ENCODE peak calls at places on chromosomes 11 and 22, in eight cellular contexts. One of them, this sample, is unnamed.

GRCh38 chr11:8830641-8831040 is 80.3 kb upstream of the AKIP1 start:
- DNase-seq in hepatocyte: no peak
- DNase-seq in MM.1S: no peak
- DNase-seq in GM23248: no peak
- DNase-seq in HCT116: no peak
- DNase-seq in SK-N-SH: no peak
- DNase-seq in GM23338: no peak
- DNase-seq in PC-3: no peak
- DNase-seq in this sample: no peak

GRCh38 chr11:1767399-1768140 is 3.8 kb upstream of the CTSD start:
- DNase-seq in MM.1S: no peak
- DNase-seq in SK-N-SH: no peak
- DNase-seq in PC-3: no peak
- DNase-seq in HCT116: no peak
- DNase-seq in GM23338: no peak
- DNase-seq in hepatocyte: no peak
- DNase-seq in GM23248: no peak
- DNase-seq in this sample: no peak

GRCh38 chr11:82988936-82989627 is 82.6 kb downstream of the RAB30 start:
- DNase-seq in GM23248: no peak
- DNase-seq in HCT116: no peak
- DNase-seq in PC-3: no peak
- DNase-seq in MM.1S: no peak
- DNase-seq in GM23338: no peak
- DNase-seq in hepatocyte: peak; percentile 37
- DNase-seq in SK-N-SH: no peak
- DNase-seq in this sample: peak; percentile 17

GRCh38 chr22:38718414-38718813 is 12.7 kb downstream of the GTPBP1 start:
- DNase-seq in MM.1S: no peak
- DNase-seq in GM23338: peak; percentile 78
- DNase-seq in PC-3: peak; percentile 85
- DNase-seq in hepatocyte: peak; percentile 86
- DNase-seq in SK-N-SH: peak; percentile 45
- DNase-seq in GM23248: peak; percentile 96
- DNase-seq in HCT116: peak; percentile 70
- DNase-seq in this sample: peak; percentile 41

GRCh38 chr11:22192289-22192641 is 620 bp upstream of the ANO5 start:
- DNase-seq in HCT116: no peak
- DNase-seq in hepatocyte: peak; percentile 52
- DNase-seq in MM.1S: peak; percentile 14
- DNase-seq in PC-3: no peak
- DNase-seq in GM23248: no peak
- DNase-seq in GM23338: peak; percentile 84
- DNase-seq in SK-N-SH: peak; percentile 52
- DNase-seq in this sample: peak; percentile 61

GRCh38 chr11:30585892-30586250 is 282 bp downstream of the MPPED2 start:
- DNase-seq in SK-N-SH: peak; percentile 82
- DNase-seq in hepatocyte: peak; percentile 57
- DNase-seq in PC-3: no peak
- DNase-seq in GM23338: peak; percentile 57
- DNase-seq in HCT116: no peak
- DNase-seq in MM.1S: no peak
- DNase-seq in GM23248: peak; percentile 20
- DNase-seq in this sample: peak; percentile 84

GRCh38 chr11:32448232-32448631 is 12.9 kb upstream of the WT1 start:
- DNase-seq in hepatocyte: no peak
- DNase-seq in GM23338: peak; percentile 79
- DNase-seq in HCT116: peak; percentile 43
- DNase-seq in MM.1S: no peak
- DNase-seq in SK-N-SH: no peak
- DNase-seq in GM23248: no peak
- DNase-seq in PC-3: peak; percentile 74
- DNase-seq in this sample: peak; percentile 74

GRCh38 chr22:44543781-44544181 is 45.7 kb upstream of the RTL6 start:
- DNase-seq in SK-N-SH: no peak
- DNase-seq in MM.1S: no peak
- DNase-seq in hepatocyte: peak; percentile 43
- DNase-seq in GM23248: peak; percentile 61
- DNase-seq in PC-3: no peak
- DNase-seq in GM23338: no peak
- DNase-seq in HCT116: no peak
- DNase-seq in this sample: no peak

GRCh38 chr11:45606514-45607024 is 58.9 kb downstream of the CHST1 start:
- DNase-seq in hepatocyte: peak; percentile 29
- DNase-seq in MM.1S: no peak
- DNase-seq in HCT116: no peak
- DNase-seq in GM23338: peak; percentile 93
- DNase-seq in SK-N-SH: peak; percentile 38
- DNase-seq in PC-3: no peak
- DNase-seq in GM23248: no peak
- DNase-seq in this sample: peak; percentile 95

GRCh38 chr11:65041206-65042035 is at the start of gene SAC3D1:
- DNase-seq in GM23248: peak; percentile 75
- DNase-seq in GM23338: peak; percentile 72
- DNase-seq in HCT116: peak; percentile 19
- DNase-seq in MM.1S: peak; percentile 69
- DNase-seq in SK-N-SH: peak; percentile 89
- DNase-seq in PC-3: peak; percentile 69
- DNase-seq in hepatocyte: peak; percentile 75
- DNase-seq in this sample: peak; percentile 87

GRCh38 chr22:30823015-30823370 is 128.3 kb downstream of the OSBP2 start:
- DNase-seq in GM23248: peak; percentile 29
- DNase-seq in HCT116: no peak
- DNase-seq in MM.1S: no peak
- DNase-seq in GM23338: peak; percentile 70
- DNase-seq in hepatocyte: no peak
- DNase-seq in SK-N-SH: peak; percentile 74
- DNase-seq in PC-3: peak; percentile 47
- DNase-seq in this sample: peak; percentile 66

GRCh38 chr11:9604134-9604533 is 30.7 kb downstream of the WEE1 start:
- DNase-seq in GM23338: no peak
- DNase-seq in MM.1S: no peak
- DNase-seq in SK-N-SH: no peak
- DNase-seq in hepatocyte: no peak
- DNase-seq in PC-3: no peak
- DNase-seq in HCT116: no peak
- DNase-seq in GM23248: no peak
- DNase-seq in this sample: no peak

GRCh38 chr22:39661842-39662676 is 91.5 kb downstream of the CACNA1I start:
- DNase-seq in PC-3: no peak
- DNase-seq in GM23248: no peak
- DNase-seq in SK-N-SH: no peak
- DNase-seq in GM23338: peak; percentile 97
- DNase-seq in MM.1S: no peak
- DNase-seq in hepatocyte: peak; percentile 69
- DNase-seq in HCT116: no peak
- DNase-seq in this sample: peak; percentile 78

GRCh38 chr11:77669848-77670511 is 32.4 kb upstream of the CLNS1A start:
- DNase-seq in GM23338: no peak
- DNase-seq in HCT116: no peak
- DNase-seq in GM23248: peak; percentile 4
- DNase-seq in MM.1S: no peak
- DNase-seq in PC-3: peak; percentile 68
- DNase-seq in hepatocyte: peak; percentile 30
- DNase-seq in SK-N-SH: no peak
- DNase-seq in this sample: no peak

DNA sequence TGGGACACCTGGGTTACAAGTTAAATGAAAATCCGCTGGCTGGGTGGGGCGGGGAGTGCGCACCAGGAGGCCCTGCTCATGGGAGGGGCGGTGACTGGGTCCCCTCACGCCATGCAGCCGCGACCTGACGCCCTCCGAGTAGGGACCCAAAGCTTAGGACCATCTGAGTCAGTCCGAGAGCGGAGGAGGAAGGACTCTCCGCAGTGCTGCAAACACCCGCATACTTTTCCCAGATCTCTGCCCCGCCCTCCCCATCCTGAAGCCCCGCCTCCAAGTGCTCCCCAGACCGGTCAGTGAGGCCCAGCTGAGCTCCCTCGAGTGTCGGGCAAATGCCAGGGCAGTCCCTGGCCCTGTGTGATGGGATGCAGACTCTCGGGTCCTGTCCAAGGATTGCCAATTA is 6.6 kb upstream of the FLI1 start:
- DNase-seq in SK-N-SH: peak; percentile 58
- DNase-seq in GM23338: peak; percentile 84
- DNase-seq in GM23248: peak; percentile 59
- DNase-seq in MM.1S: no peak
- DNase-seq in PC-3: no peak
- DNase-seq in HCT116: no peak
- DNase-seq in hepatocyte: no peak
- DNase-seq in this sample: peak; percentile 75
- H3K27me3 ChIP-seq in SK-N-SH: peaks cover 12% of the 10 kb centered on the region
- H3K27me3 ChIP-seq in GM23338: peaks cover 100% of the 10 kb centered on the region
- H3K27me3 ChIP-seq in GM23248: peaks cover 34% of the 10 kb centered on the region
- H3K27me3 ChIP-seq in MM.1S: peaks cover 8% of the 10 kb centered on the region
- H3K27me3 ChIP-seq in PC-3: peaks cover 92% of the 10 kb centered on the region
- H3K27me3 ChIP-seq in HCT116: peaks cover 21% of the 10 kb centered on the region
- H3K27me3 ChIP-seq in hepatocyte: peaks cover 99% of the 10 kb centered on the region
- H3K27me3 ChIP-seq in this sample: peaks cover 100% of the 10 kb centered on the region

GRCh38 chr11:24286238-24286637 is 210.6 kb upstream of the LUZP2 start:
- DNase-seq in hepatocyte: no peak
- DNase-seq in HCT116: no peak
- DNase-seq in MM.1S: no peak
- DNase-seq in GM23248: no peak
- DNase-seq in GM23338: no peak
- DNase-seq in PC-3: no peak
- DNase-seq in SK-N-SH: no peak
- DNase-seq in this sample: no peak
- H4K20me1 ChIP-seq in hepatocyte: no peaks in the 10 kb centered on the region
- H4K20me1 ChIP-seq in HCT116: no peaks in the 10 kb centered on the region
- H4K20me1 ChIP-seq in MM.1S: no peaks in the 10 kb centered on the region
- H4K20me1 ChIP-seq in GM23248: no peaks in the 10 kb centered on the region
- H4K20me1 ChIP-seq in GM23338: no peaks in the 10 kb centered on the region
- H4K20me1 ChIP-seq in PC-3: no peaks in the 10 kb centered on the region
- H4K20me1 ChIP-seq in SK-N-SH: no peaks in the 10 kb centered on the region
- H4K20me1 ChIP-seq in this sample: no peaks in the 10 kb centered on the region

GRCh38 chr22:28882878-28883656 is at the start of gene ZNRF3:
- DNase-seq in GM23338: peak; percentile 94
- DNase-seq in GM23248: peak; percentile 97
- DNase-seq in PC-3: peak; percentile 83
- DNase-seq in hepatocyte: peak; percentile 99
- DNase-seq in SK-N-SH: peak; percentile 97
- DNase-seq in MM.1S: peak; percentile 86
- DNase-seq in HCT116: peak; percentile 83
- DNase-seq in this sample: peak; percentile 97

GRCh38 chr22:28884754-28885375 is 1.5 kb downstream of the ZNRF3 start:
- DNase-seq in hepatocyte: no peak
- DNase-seq in SK-N-SH: no peak
- DNase-seq in PC-3: peak; percentile 36
- DNase-seq in MM.1S: no peak
- DNase-seq in GM23248: no peak
- DNase-seq in GM23338: peak; percentile 17
- DNase-seq in HCT116: no peak
- DNase-seq in this sample: peak; percentile 38

GRCh38 chr22:28883657-28883916 is 215 bp downstream of the ZNRF3 start:
- DNase-seq in hepatocyte: no peak
- DNase-seq in PC-3: no peak
- DNase-seq in HCT116: no peak
- DNase-seq in MM.1S: no peak
- DNase-seq in GM23338: no peak
- DNase-seq in SK-N-SH: no peak
- DNase-seq in GM23248: no peak
- DNase-seq in this sample: no peak

GRCh38 chr22:28883917-28884753 is 763 bp downstream of the ZNRF3 start:
- DNase-seq in PC-3: peak; percentile 32
- DNase-seq in SK-N-SH: peak; percentile 74
- DNase-seq in HCT116: peak; percentile 12
- DNase-seq in GM23248: peak; percentile 77
- DNase-seq in hepatocyte: peak; percentile 67
- DNase-seq in GM23338: peak; percentile 83
- DNase-seq in MM.1S: peak; percentile 57
- DNase-seq in this sample: peak; percentile 74

DNA sequence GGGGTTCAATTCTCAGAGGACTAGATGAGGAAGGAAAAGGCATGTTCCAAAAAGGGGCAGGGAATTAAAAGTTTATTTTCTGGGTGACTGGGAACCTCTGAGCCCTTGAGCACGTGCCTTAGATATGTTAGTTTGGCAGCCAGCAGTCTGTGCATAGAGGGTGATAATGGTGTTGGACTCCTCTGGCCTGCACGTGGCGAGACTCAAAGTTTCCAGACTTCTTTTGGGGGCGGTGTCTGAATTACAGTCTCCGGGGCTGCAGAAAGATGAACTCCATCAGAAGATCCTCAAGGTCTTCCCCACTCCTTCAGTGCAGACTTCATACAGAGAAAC is 861 bp upstream of the ZNRF3 start:
- DNase-seq in HCT116: peak; percentile 8
- DNase-seq in PC-3: no peak
- DNase-seq in SK-N-SH: peak; percentile 30
- DNase-seq in GM23248: peak; percentile 63
- DNase-seq in GM23338: peak; percentile 28
- DNase-seq in MM.1S: peak; percentile 23
- DNase-seq in hepatocyte: peak; percentile 35
- DNase-seq in this sample: no peak
- TF ChIP-seq EZH2phosphoT487 in HCT116: no peak
- TF ChIP-seq EZH2phosphoT487 in PC-3: no peak
- TF ChIP-seq EZH2phosphoT487 in SK-N-SH: no peak
- TF ChIP-seq EZH2phosphoT487 in GM23248: no peak
- TF ChIP-seq EZH2phosphoT487 in GM23338: no peak
- TF ChIP-seq EZH2phosphoT487 in MM.1S: no peak
- TF ChIP-seq EZH2phosphoT487 in hepatocyte: no peak
- TF ChIP-seq EZH2phosphoT487 in this sample: no peak

GRCh38 chr11:134389464-134390180 is 22.4 kb downstream of the B3GAT1 start:
- DNase-seq in PC-3: no peak
- DNase-seq in HCT116: no peak
- DNase-seq in hepatocyte: no peak
- DNase-seq in MM.1S: no peak
- DNase-seq in SK-N-SH: no peak
- DNase-seq in GM23248: no peak
- DNase-seq in GM23338: no peak
- DNase-seq in this sample: no peak

GRCh38 chr11:134386945-134387344 is 25.1 kb downstream of the B3GAT1 start:
- DNase-seq in HCT116: no peak
- DNase-seq in GM23338: no peak
- DNase-seq in MM.1S: no peak
- DNase-seq in SK-N-SH: no peak
- DNase-seq in GM23248: no peak
- DNase-seq in PC-3: no peak
- DNase-seq in hepatocyte: no peak
- DNase-seq in this sample: no peak

GRCh38 chr11:134390706-134391105 is 21.3 kb downstream of the B3GAT1 start:
- DNase-seq in MM.1S: no peak
- DNase-seq in HCT116: no peak
- DNase-seq in hepatocyte: no peak
- DNase-seq in GM23338: no peak
- DNase-seq in GM23248: no peak
- DNase-seq in PC-3: no peak
- DNase-seq in SK-N-SH: no peak
- DNase-seq in this sample: no peak

GRCh38 chr11:134387501-134387900 is 24.5 kb downstream of the B3GAT1 start:
- DNase-seq in SK-N-SH: no peak
- DNase-seq in MM.1S: no peak
- DNase-seq in PC-3: no peak
- DNase-seq in hepatocyte: no peak
- DNase-seq in HCT116: no peak
- DNase-seq in GM23248: no peak
- DNase-seq in GM23338: no peak
- DNase-seq in this sample: no peak

DNA sequence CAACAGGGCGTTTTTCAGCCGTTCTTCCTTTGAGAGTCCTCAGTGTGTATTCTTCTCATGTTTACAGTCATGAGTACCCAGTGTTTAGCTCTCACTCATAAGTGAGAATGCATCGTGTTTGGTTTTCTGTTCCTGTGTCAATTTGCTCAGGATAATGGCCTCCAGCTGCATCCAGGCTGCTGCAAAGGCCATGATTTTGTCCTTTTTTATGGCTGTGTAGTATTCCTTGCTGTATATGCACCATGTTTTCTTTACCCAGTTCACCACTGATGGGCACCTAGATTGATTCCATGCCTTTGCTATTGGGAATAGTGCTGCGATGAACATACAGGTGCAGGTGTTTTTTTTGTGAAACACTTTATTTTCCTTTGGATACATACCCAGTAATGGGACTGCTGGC is 23.5 kb downstream of the B3GAT1 start:
- DNase-seq in MM.1S: no peak
- DNase-seq in HCT116: no peak
- DNase-seq in hepatocyte: no peak
- DNase-seq in SK-N-SH: no peak
- DNase-seq in GM23338: no peak
- DNase-seq in PC-3: no peak
- DNase-seq in GM23248: no peak
- DNase-seq in this sample: no peak
- H3K27me3 ChIP-seq in MM.1S: no peaks in the 10 kb centered on the region
- H3K27me3 ChIP-seq in HCT116: no peaks in the 10 kb centered on the region
- H3K27me3 ChIP-seq in hepatocyte: no peaks in the 10 kb centered on the region
- H3K27me3 ChIP-seq in SK-N-SH: no peaks in the 10 kb centered on the region
- H3K27me3 ChIP-seq in GM23338: no peaks in the 10 kb centered on the region
- H3K27me3 ChIP-seq in PC-3: peaks cover 24% of the 10 kb centered on the region
- H3K27me3 ChIP-seq in GM23248: no peaks in the 10 kb centered on the region
- H3K27me3 ChIP-seq in this sample: no peaks in the 10 kb centered on the region

This sample was measured in neural progenitor cell.